ENCODE peak calls at places on chromosomes 6 and 20, in ten cellular contexts. W, U, B, Q, Z, Y, D, A, P and L are unnamed samples.

GRCh38 chr6:34973547-34974248 is 84.6 kb downstream of the ANKS1A start:
- DNase-seq in W (no peak), U (no peak), B (peak), Q (no peak), Z (peak), Y (no peak), D (no peak), A (no peak), P (no peak), L (no peak)

GRCh38 chr6:373773-374724 is 17.5 kb upstream of the IRF4 start:
- DNase-seq in W (no peak), U (no peak), B (no peak), Q (no peak), Z (peak), Y (no peak), D (no peak), A (peak), P (no peak), L (peak)

GRCh38 chr20:10090588-10091166 is 55.9 kb downstream of the ANKEF1 start:
- DNase-seq in W (peak), U (peak), B (peak), Q (peak), Z (peak), Y (peak), D (no peak), A (peak), P (no peak), L (no peak)

GRCh38 chr20:37892001-37892400 is 10.9 kb upstream of the VSTM2L start:
- DNase-seq in W (no peak), U (no peak), B (no peak), Q (no peak), Z (no peak), Y (no peak), D (no peak), A (no peak), P (no peak), L (no peak)

GRCh38 chr20:2093200-2093781 is 8.3 kb upstream of the STK35 start:
- DNase-seq in W (no peak), U (no peak), B (peak), Q (peak), Z (no peak), Y (peak), D (no peak), A (peak), P (no peak), L (no peak)

GRCh38 chr6:80531676-80532619 is 425.5 kb downstream of the BCKDHB start:
- DNase-seq in W (peak), U (no peak), B (no peak), Q (no peak), Z (peak), Y (no peak), D (no peak), A (peak), P (no peak), L (no peak)

GRCh38 chr6:160919713-160920112 is 71.9 kb upstream of the MAP3K4 start:
- DNase-seq in W (peak), U (no peak), B (no peak), Q (no peak), Z (peak), Y (no peak), D (no peak), A (peak), P (peak), L (no peak)

GRCh38 chr6:26017567-26017966 is 55.0 kb downstream of the TRIM38 start:
- DNase-seq in W (peak), U (no peak), B (no peak), Q (no peak), Z (peak), Y (no peak), D (no peak), A (peak), P (no peak), L (no peak)

GRCh38 chr6:109183109-109183508 is 87.8 kb downstream of the CEP57L1 start:
- DNase-seq in W (no peak), U (peak), B (no peak), Q (no peak), Z (no peak), Y (no peak), D (no peak), A (no peak), P (no peak), L (no peak)

GRCh38 chr6:125611573-125612399 is 137.6 kb upstream of the HEY2 start:
- DNase-seq in W (peak), U (peak), B (no peak), Q (no peak), Z (peak), Y (peak), D (no peak), A (no peak), P (no peak), L (no peak)

GRCh38 chr20:62704341-62704948 is 4.2 kb upstream of the NTSR1 start:
- DNase-seq in W (peak), U (peak), B (peak), Q (peak), Z (peak), Y (peak), D (peak), A (peak), P (peak), L (no peak)

GRCh38 chr20:37755665-37756064 is 61.8 kb downstream of the CTNNBL1 start:
- DNase-seq in W (no peak), U (no peak), B (no peak), Q (no peak), Z (peak), Y (no peak), D (no peak), A (peak), P (no peak), L (no peak)

GRCh38 chr6:70103798-70104197 is 199.1 kb downstream of the COL9A1 start:
- DNase-seq in W (no peak), U (no peak), B (no peak), Q (no peak), Z (peak), Y (no peak), D (no peak), A (peak), P (no peak), L (no peak)

GRCh38 chr20:44908987-44909871 is 631 bp upstream of the PABPC1L start:
- DNase-seq in W (no peak), U (no peak), B (no peak), Q (no peak), Z (no peak), Y (no peak), D (no peak), A (no peak), P (no peak), L (no peak)

GRCh38 chr20:53346266-53346665 is 247.4 kb downstream of the ZNF217 start:
- DNase-seq in W (no peak), U (no peak), B (no peak), Q (no peak), Z (no peak), Y (no peak), D (no peak), A (no peak), P (no peak), L (no peak)

GRCh38 chr20:51934301-51935002 is 132.1 kb upstream of the SALL4 start:
- DNase-seq in W (no peak), U (no peak), B (no peak), Q (no peak), Z (peak), Y (peak), D (no peak), A (no peak), P (no peak), L (no peak)

GRCh38 chr6:106446287-106446885 is 85.9 kb downstream of the CRYBG1 start:
- DNase-seq in W (peak), U (peak), B (peak), Q (peak), Z (peak), Y (peak), D (no peak), A (no peak), P (no peak), L (no peak)

GRCh38 chr6:155248021-155249001 is 15.5 kb upstream of the CLDN20 start:
- DNase-seq in W (peak), U (no peak), B (peak), Q (no peak), Z (peak), Y (no peak), D (no peak), A (peak), P (peak), L (no peak)

GRCh38 chr20:25058797-25059486 is 1.0 kb upstream of the ACSS1 start:
- DNase-seq in W (peak), U (no peak), B (no peak), Q (no peak), Z (peak), Y (no peak), D (no peak), A (no peak), P (no peak), L (peak)

GRCh38 chr20:24879875-24880274 is 69.2 kb upstream of the CST7 start:
- DNase-seq in W (no peak), U (no peak), B (no peak), Q (no peak), Z (no peak), Y (no peak), D (no peak), A (no peak), P (no peak), L (no peak)

GRCh38 chr6:30029587-30029986 is 31.5 kb upstream of the POLR1H start:
- DNase-seq in W (no peak), U (no peak), B (no peak), Q (no peak), Z (no peak), Y (no peak), D (no peak), A (no peak), P (no peak), L (no peak)

GRCh38 chr6:26575494-26575939 is 21.2 kb upstream of the ABT1 start:
- DNase-seq in W (peak), U (no peak), B (no peak), Q (peak), Z (peak), Y (no peak), D (no peak), A (peak), P (no peak), L (no peak)

GRCh38 chr6:138297761-138298298 is 79.5 kb upstream of the PBOV1 start:
- DNase-seq in W (peak), U (no peak), B (no peak), Q (no peak), Z (peak), Y (no peak), D (no peak), A (peak), P (no peak), L (no peak)

GRCh38 chr20:45946149-45946970 is 11.9 kb downstream of the PCIF1 start:
- DNase-seq in W (no peak), U (no peak), B (no peak), Q (no peak), Z (peak), Y (no peak), D (no peak), A (peak), P (peak), L (no peak)

GRCh38 chr6:707576-708236 is 14.8 kb upstream of the EXOC2 start:
- DNase-seq in W (no peak), U (no peak), B (no peak), Q (no peak), Z (peak), Y (no peak), D (no peak), A (no peak), P (no peak), L (no peak)

GRCh38 chr20:63057133-63058117 is 50.7 kb upstream of the BHLHE23 start:
- DNase-seq in W (peak), U (no peak), B (no peak), Q (no peak), Z (no peak), Y (no peak), D (no peak), A (peak), P (no peak), L (peak)

GRCh38 chr6:39416728-39417127 is 94.2 kb upstream of the KCNK16 start:
- DNase-seq in W (peak), U (no peak), B (no peak), Q (peak), Z (peak), Y (no peak), D (no peak), A (peak), P (peak), L (no peak)

GRCh38 chr20:41664584-41664983 is 46.4 kb upstream of the CHD6 start:
- DNase-seq in W (no peak), U (no peak), B (no peak), Q (peak), Z (peak), Y (no peak), D (no peak), A (no peak), P (no peak), L (no peak)

GRCh38 chr20:50850721-50851286 is 55.9 kb downstream of the BCAS4 start:
- DNase-seq in W (no peak), U (no peak), B (no peak), Q (no peak), Z (peak), Y (no peak), D (no peak), A (peak), P (no peak), L (no peak)

GRCh38 chr6:7144810-7145209 is 37.0 kb downstream of the RREB1 start:
- DNase-seq in W (no peak), U (no peak), B (no peak), Q (no peak), Z (no peak), Y (no peak), D (no peak), A (no peak), P (no peak), L (no peak)

GRCh38 chr6:136012948-136013347 is 161.4 kb downstream of the PDE7B start:
- DNase-seq in W (no peak), U (no peak), B (no peak), Q (no peak), Z (peak), Y (no peak), D (no peak), A (no peak), P (no peak), L (no peak)

GRCh38 chr6:31473780-31474725 is 23.9 kb upstream of the MICB start:
- DNase-seq in W (peak), U (no peak), B (no peak), Q (no peak), Z (peak), Y (no peak), D (no peak), A (peak), P (no peak), L (no peak)

GRCh38 chr20:58524814-58525213 is 9.6 kb upstream of the APCDD1L start:
- DNase-seq in W (peak), U (no peak), B (peak), Q (no peak), Z (peak), Y (no peak), D (no peak), A (peak), P (no peak), L (no peak)

GRCh38 chr20:12201289-12201991 is 283.7 kb downstream of the BTBD3 start:
- DNase-seq in W (peak), U (no peak), B (no peak), Q (no peak), Z (peak), Y (no peak), D (no peak), A (peak), P (no peak), L (no peak)

GRCh38 chr6:12962995-12963394 is 246.4 kb downstream of the PHACTR1 start:
- DNase-seq in W (peak), U (no peak), B (no peak), Q (peak), Z (peak), Y (no peak), D (no peak), A (peak), P (no peak), L (no peak)

GRCh38 chr20:46771195-46771588 is 61.7 kb downstream of the SLC2A10 start:
- DNase-seq in W (no peak), U (no peak), B (no peak), Q (no peak), Z (no peak), Y (no peak), D (no peak), A (no peak), P (no peak), L (no peak)

GRCh38 chr20:54146672-54147071 is 27.1 kb downstream of the CYP24A1 start:
- DNase-seq in W (no peak), U (no peak), B (no peak), Q (no peak), Z (no peak), Y (no peak), D (no peak), A (no peak), P (no peak), L (no peak)